ENCODE peak calls at places on chromosome 16, in five cellular contexts. A is fibroblast of lung; M is CD8-positive, alpha-beta memory T cell; N is breast epithelium; G is K562. W is an unnamed sample.

GRCh38 chr16:80122155-80122554 is 418.6 kb upstream of the DYNLRB2 start:
- DNase-seq in A (peak), M (no peak), G (no peak), N (no peak), W (peak)

GRCh38 chr16:52515068-52515671 is 31.8 kb downstream of the TOX3 start:
- DNase-seq in M (no peak), G (no peak), N (no peak), A (no peak), W (no peak)

GRCh38 chr16:56262148-56262878 is 71.0 kb downstream of the GNAO1 start:
- DNase-seq in G (peak), N (no peak), M (peak), A (no peak), W (peak)

GRCh38 chr16:89345663-89346150 is 128.2 kb downstream of the ZNF778 start:
- DNase-seq in M (no peak), N (no peak), G (no peak), A (no peak), W (no peak)

GRCh38 chr16:84913315-84913714 is 93.5 kb downstream of the CRISPLD2 start:
- DNase-seq in G (peak), N (no peak), A (no peak), M (no peak), W (peak)

GRCh38 chr16:1533443-1533951 is at the start of gene TMEM204:
- DNase-seq in G (no peak), M (no peak), A (peak), N (peak), W (peak)

GRCh38 chr16:18941471-18941870 is 15.3 kb upstream of the SMG1 start:
- DNase-seq in A (no peak), M (no peak), G (no peak), N (no peak), W (no peak)

GRCh38 chr16:51766739-51767138 is 615.7 kb upstream of the SALL1 start:
- DNase-seq in N (no peak), G (no peak), M (no peak), A (no peak), W (no peak)

GRCh38 chr16:68752602-68753001 is 15.5 kb downstream of the CDH1 start:
- DNase-seq in G (no peak), N (no peak), M (no peak), A (no peak), W (no peak)

GRCh38 chr16:89193021-89193575 is 7.2 kb downstream of the SLC22A31 start:
- DNase-seq in M (no peak), G (peak), A (no peak), N (no peak), W (no peak)

GRCh38 chr16:77840093-77840492 is 51.7 kb downstream of the VAT1L start:
- DNase-seq in M (no peak), G (no peak), A (no peak), N (no peak), W (no peak)

GRCh38 chr16:55542459-55543082 is 23.9 kb upstream of the CAPNS2 start:
- DNase-seq in N (no peak), A (peak), G (no peak), M (no peak), W (no peak)

GRCh38 chr16:75333770-75334169 is 82.3 kb upstream of the BCAR1 start:
- DNase-seq in N (no peak), G (no peak), A (no peak), M (no peak), W (no peak)

GRCh38 chr16:19284207-19284606 is 1.3 kb upstream of the CLEC19A start:
- DNase-seq in N (peak), G (no peak), A (no peak), M (no peak), W (no peak)

GRCh38 chr16:84369938-84370627 is 1.7 kb downstream of the ATP2C2 start:
- DNase-seq in A (no peak), G (no peak), N (no peak), M (no peak), W (no peak)

GRCh38 chr16:69089091-69089912 is 16.2 kb upstream of the HAS3 start:
- DNase-seq in M (no peak), A (no peak), G (peak), N (no peak), W (no peak)

DNA sequence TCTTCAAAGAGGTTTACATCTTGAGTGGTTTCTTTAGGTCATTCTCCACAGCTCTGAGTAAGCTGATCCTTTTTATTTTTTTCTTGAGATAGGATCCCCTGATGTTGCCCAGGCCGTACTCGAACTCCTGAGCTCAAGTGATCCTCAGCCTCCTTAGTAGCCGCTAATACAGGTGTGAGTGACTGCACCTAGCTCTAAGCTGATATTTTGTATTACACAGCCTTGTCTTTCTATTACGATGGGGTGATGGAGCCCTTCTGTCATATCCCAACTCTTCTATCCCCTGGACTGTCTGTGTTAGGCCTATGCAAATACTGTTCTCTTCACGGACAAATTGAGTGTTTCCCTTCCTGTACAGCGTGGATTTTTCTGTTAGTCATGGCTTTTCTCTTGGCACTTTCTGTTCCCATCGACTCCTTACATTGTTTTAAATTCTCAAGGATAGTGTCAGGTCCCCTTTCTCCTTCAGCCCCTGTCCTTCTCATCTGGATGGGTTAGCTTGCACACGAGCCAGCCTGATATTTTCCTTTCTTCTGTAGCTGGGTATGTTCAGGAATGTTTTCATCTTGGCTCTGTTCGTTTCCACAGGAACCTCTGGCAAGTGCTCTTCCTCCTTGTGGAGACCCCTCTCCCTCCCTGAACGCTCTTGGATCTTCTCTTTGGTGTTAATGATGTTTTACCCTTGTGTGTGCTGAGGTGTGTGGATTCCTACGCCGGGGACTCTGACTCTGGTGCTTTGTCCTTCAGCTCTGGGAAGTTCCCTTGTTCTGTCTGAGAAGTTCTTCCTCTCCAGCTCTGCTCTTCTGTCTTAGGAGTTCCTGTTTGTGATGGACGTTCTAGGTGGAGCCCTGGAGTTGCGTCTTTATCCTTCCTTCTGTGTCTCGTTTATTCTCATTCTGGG is 2.3 kb downstream of the BANP start:
- DNase-seq in N (no peak), G (no peak), M (no peak), A (no peak), W (no peak)
- H3K27ac ChIP-seq in N (peak), G (peak), M (no peak), A (peak), W (peak)

GRCh38 chr16:85969159-85969558 is 70.2 kb downstream of the IRF8 start:
- DNase-seq in G (no peak), M (no peak), N (no peak), A (no peak), W (no peak)
- H3K27ac ChIP-seq in G (no peak), M (no peak), N (no peak), A (no peak), W (no peak)

DNA sequence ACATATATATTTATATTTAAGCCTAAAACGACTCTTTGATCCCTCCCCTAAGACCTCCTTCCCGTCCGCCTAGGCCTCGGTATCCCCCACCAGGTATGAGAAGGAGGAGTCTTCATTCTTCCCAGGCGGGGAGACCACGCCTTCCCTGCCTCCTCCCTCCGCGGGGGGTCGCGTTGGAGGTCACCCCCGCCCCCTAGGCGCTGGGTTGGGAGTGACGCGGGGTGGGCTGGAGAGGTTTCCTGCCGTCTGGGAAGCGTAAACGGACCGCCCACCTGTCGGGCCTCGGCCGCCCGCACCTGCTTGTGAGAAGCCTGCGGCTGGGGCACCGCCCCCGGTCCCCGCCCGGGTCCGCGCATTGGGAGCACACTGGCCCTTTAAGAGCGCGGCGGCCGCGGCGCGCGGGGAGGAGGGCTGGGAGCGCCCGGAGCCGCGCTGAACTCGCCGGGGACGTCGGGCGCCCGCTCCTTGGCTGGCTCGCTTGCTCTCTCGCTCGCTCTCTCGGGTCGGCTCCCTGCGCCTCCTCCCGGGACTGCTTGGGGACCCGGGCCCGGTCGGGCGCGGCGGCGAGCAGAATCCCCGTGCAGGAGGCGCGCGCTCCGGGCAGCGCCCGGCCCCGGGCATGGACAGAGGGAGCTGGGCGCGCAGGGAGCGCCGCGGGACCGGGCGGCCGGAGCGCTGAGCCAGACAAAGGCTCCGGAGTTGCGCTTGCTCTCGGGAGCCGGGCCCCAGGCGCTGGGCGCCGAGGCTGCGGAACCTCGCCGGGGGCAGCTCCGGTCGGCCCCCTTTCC is at the start of gene MMP15:
- DNase-seq in G (peak), N (peak), A (peak), M (peak), W (peak)
- H3K27ac ChIP-seq in G (peak), N (peak), A (no peak), M (no peak), W (peak)

GRCh38 chr16:29114476-29115012 is 129.7 kb downstream of the LAT start:
- DNase-seq in A (no peak), M (no peak), G (no peak), N (no peak), W (no peak)
- H3K27ac ChIP-seq in A (no peak), M (no peak), G (no peak), N (peak), W (no peak)

GRCh38 chr16:24359490-24359889 is 103.4 kb downstream of the CACNG3 start:
- DNase-seq in G (no peak), N (no peak), A (no peak), M (no peak), W (no peak)

GRCh38 chr16:24357511-24357910 is 101.4 kb downstream of the CACNG3 start:
- DNase-seq in G (no peak), N (no peak), A (no peak), M (no peak), W (no peak)

GRCh38 chr16:24360936-24361335 is 104.8 kb downstream of the CACNG3 start:
- DNase-seq in G (no peak), A (no peak), M (no peak), N (no peak), W (no peak)

DNA sequence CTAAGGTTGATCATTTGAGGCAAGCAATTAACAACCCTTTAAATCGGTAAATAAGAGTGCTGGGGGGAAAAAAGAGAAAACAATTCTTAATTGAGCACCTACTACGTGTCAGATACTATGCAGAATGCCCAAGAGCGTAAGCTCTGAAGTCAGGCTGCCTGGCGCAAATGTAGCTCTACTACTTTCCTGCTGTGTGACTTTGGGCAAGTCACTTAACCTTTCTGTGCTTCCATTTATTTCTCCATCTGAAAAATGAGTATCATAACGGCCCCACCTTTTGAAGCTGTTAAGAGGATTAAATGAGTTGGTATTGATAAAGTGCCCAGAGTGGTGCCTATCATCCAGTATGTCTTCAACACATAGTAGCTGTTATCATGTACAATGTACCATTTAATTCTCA is 102.0 kb downstream of the CACNG3 start:
- DNase-seq in G (no peak), M (no peak), A (no peak), N (no peak), W (no peak)
- H3K27ac ChIP-seq in G (no peak), M (no peak), A (no peak), N (no peak), W (no peak)

GRCh38 chr16:49632798-49633189 is 223.1 kb downstream of the ZNF423 start:
- DNase-seq in M (no peak), G (no peak), N (no peak), A (no peak), W (no peak)

GRCh38 chr16:49628148-49628547 is 227.8 kb downstream of the ZNF423 start:
- DNase-seq in M (no peak), G (no peak), N (no peak), A (no peak), W (no peak)

GRCh38 chr16:49631521-49632041 is 224.3 kb downstream of the ZNF423 start:
- DNase-seq in G (no peak), N (no peak), M (no peak), A (peak), W (no peak)

GRCh38 chr16:49632111-49632797 is 223.7 kb downstream of the ZNF423 start:
- DNase-seq in N (no peak), G (no peak), M (no peak), A (no peak), W (no peak)

DNA sequence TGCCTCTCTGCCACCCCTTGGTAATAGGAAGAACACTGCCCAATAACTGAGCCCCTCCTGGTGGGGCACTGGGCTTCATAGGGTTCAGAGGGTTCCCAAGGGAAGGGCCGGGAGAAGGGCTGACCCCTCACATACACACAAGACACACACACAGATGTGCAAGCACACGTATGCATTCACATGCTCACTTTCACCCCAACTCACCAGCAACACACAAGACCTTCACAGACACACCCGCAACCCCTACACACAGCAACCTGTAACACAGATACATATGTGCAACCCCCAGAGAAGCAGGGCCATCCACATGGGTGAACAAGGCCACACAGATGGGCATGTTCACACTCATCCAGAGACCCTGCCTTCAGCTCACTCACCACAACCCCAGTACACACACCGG is 225.1 kb downstream of the ZNF423 start:
- DNase-seq in M (no peak), N (no peak), A (no peak), G (no peak), W (peak)
- H3K27ac ChIP-seq in M (no peak), N (no peak), A (no peak), G (no peak), W (no peak)

GRCh38 chr16:4748682-4749411 is 14.5 kb downstream of the DNAAF8 start:
- DNase-seq in N (no peak), M (no peak), A (no peak), G (no peak), W (no peak)
- H3K27ac ChIP-seq in N (no peak), M (no peak), A (no peak), G (no peak), W (no peak)

W was measured in sigmoid colon.